ENCODE peak calls at places on chromosomes 6 and 20, in six cellular contexts. One of them, this sample, is unnamed.

GRCh38 chr20:62702886-62703852 is 5.5 kb upstream of the NTSR1 start:
- DNase-seq in PC-3: peak
- DNase-seq in MM.1S: no peak
- DNase-seq in astrocyte: peak
- DNase-seq in GM23338: no peak
- DNase-seq in PC-9: peak
- DNase-seq in this sample: peak

GRCh38 chr6:141359953-141360352 is 772.8 kb upstream of the GJE1 start:
- DNase-seq in MM.1S: no peak
- DNase-seq in astrocyte: peak
- DNase-seq in PC-3: no peak
- DNase-seq in PC-9: no peak
- DNase-seq in GM23338: no peak
- DNase-seq in this sample: no peak

GRCh38 chr20:50533061-50533460 is 22.9 kb downstream of the PTPN1 start:
- DNase-seq in astrocyte: no peak
- DNase-seq in GM23338: no peak
- DNase-seq in MM.1S: no peak
- DNase-seq in PC-3: peak
- DNase-seq in PC-9: no peak
- DNase-seq in this sample: no peak

GRCh38 chr6:13915566-13916229 is 9.1 kb upstream of the RNF182 start:
- DNase-seq in astrocyte: no peak
- DNase-seq in GM23338: peak
- DNase-seq in PC-9: no peak
- DNase-seq in MM.1S: no peak
- DNase-seq in PC-3: no peak
- DNase-seq in this sample: no peak

GRCh38 chr6:44712353-44713147 is 325.0 kb downstream of the CDC5L start:
- DNase-seq in PC-9: no peak
- DNase-seq in GM23338: no peak
- DNase-seq in PC-3: no peak
- DNase-seq in astrocyte: peak
- DNase-seq in MM.1S: no peak
- DNase-seq in this sample: no peak

GRCh38 chr6:139124887-139125672 is 9.8 kb upstream of the HECA start:
- DNase-seq in PC-3: peak
- DNase-seq in MM.1S: peak
- DNase-seq in GM23338: peak
- DNase-seq in astrocyte: peak
- DNase-seq in PC-9: no peak
- DNase-seq in this sample: peak

GRCh38 chr6:78243519-78243918 is 590.7 kb downstream of the MEI4 start:
- DNase-seq in astrocyte: peak
- DNase-seq in MM.1S: no peak
- DNase-seq in PC-3: peak
- DNase-seq in PC-9: no peak
- DNase-seq in GM23338: no peak
- DNase-seq in this sample: peak

GRCh38 chr6:131199568-131200272 is 64.5 kb downstream of the AKAP7 start:
- DNase-seq in PC-3: peak
- DNase-seq in PC-9: no peak
- DNase-seq in astrocyte: peak
- DNase-seq in GM23338: peak
- DNase-seq in MM.1S: peak
- DNase-seq in this sample: peak

GRCh38 chr6:36123270-36124139 is 6.8 kb upstream of the MAPK13 start:
- DNase-seq in PC-9: peak
- DNase-seq in GM23338: peak
- DNase-seq in MM.1S: peak
- DNase-seq in PC-3: peak
- DNase-seq in astrocyte: peak
- DNase-seq in this sample: peak

GRCh38 chr6:69098910-69099309 is 463.8 kb downstream of the ADGRB3 start:
- DNase-seq in PC-3: no peak
- DNase-seq in astrocyte: no peak
- DNase-seq in GM23338: peak
- DNase-seq in PC-9: no peak
- DNase-seq in MM.1S: no peak
- DNase-seq in this sample: no peak

GRCh38 chr6:46895930-46896329 is 25.8 kb downstream of the ADGRF5 start:
- DNase-seq in PC-9: no peak
- DNase-seq in MM.1S: no peak
- DNase-seq in astrocyte: no peak
- DNase-seq in GM23338: no peak
- DNase-seq in PC-3: no peak
- DNase-seq in this sample: no peak

GRCh38 chr20:51985753-51986152 is 183.4 kb upstream of the SALL4 start:
- DNase-seq in astrocyte: no peak
- DNase-seq in PC-3: no peak
- DNase-seq in MM.1S: no peak
- DNase-seq in PC-9: no peak
- DNase-seq in GM23338: no peak
- DNase-seq in this sample: no peak

GRCh38 chr6:157233686-157234085 is 89.6 kb downstream of the TMEM242 start:
- DNase-seq in PC-9: no peak
- DNase-seq in MM.1S: no peak
- DNase-seq in PC-3: no peak
- DNase-seq in GM23338: no peak
- DNase-seq in astrocyte: no peak
- DNase-seq in this sample: no peak

GRCh38 chr20:4810446-4811019 is 88.8 kb downstream of the PRND start:
- DNase-seq in MM.1S: no peak
- DNase-seq in PC-3: no peak
- DNase-seq in PC-9: no peak
- DNase-seq in GM23338: no peak
- DNase-seq in astrocyte: no peak
- DNase-seq in this sample: no peak

GRCh38 chr6:168440520-168441433 is at the start of gene SMOC2:
- DNase-seq in PC-9: no peak
- DNase-seq in PC-3: no peak
- DNase-seq in GM23338: peak
- DNase-seq in MM.1S: no peak
- DNase-seq in astrocyte: no peak
- DNase-seq in this sample: no peak

GRCh38 chr6:168437751-168438150 is 3.2 kb upstream of the SMOC2 start:
- DNase-seq in PC-9: no peak
- DNase-seq in astrocyte: no peak
- DNase-seq in MM.1S: no peak
- DNase-seq in PC-3: no peak
- DNase-seq in GM23338: no peak
- DNase-seq in this sample: no peak

GRCh38 chr6:168442646-168443045 is 1.7 kb downstream of the SMOC2 start:
- DNase-seq in PC-9: no peak
- DNase-seq in astrocyte: no peak
- DNase-seq in PC-3: no peak
- DNase-seq in GM23338: peak
- DNase-seq in MM.1S: no peak
- DNase-seq in this sample: no peak

GRCh38 chr6:168439791-168440491 is 1.0 kb upstream of the SMOC2 start:
- DNase-seq in astrocyte: no peak
- DNase-seq in MM.1S: no peak
- DNase-seq in PC-9: no peak
- DNase-seq in PC-3: no peak
- DNase-seq in GM23338: no peak
- DNase-seq in this sample: no peak

DNA sequence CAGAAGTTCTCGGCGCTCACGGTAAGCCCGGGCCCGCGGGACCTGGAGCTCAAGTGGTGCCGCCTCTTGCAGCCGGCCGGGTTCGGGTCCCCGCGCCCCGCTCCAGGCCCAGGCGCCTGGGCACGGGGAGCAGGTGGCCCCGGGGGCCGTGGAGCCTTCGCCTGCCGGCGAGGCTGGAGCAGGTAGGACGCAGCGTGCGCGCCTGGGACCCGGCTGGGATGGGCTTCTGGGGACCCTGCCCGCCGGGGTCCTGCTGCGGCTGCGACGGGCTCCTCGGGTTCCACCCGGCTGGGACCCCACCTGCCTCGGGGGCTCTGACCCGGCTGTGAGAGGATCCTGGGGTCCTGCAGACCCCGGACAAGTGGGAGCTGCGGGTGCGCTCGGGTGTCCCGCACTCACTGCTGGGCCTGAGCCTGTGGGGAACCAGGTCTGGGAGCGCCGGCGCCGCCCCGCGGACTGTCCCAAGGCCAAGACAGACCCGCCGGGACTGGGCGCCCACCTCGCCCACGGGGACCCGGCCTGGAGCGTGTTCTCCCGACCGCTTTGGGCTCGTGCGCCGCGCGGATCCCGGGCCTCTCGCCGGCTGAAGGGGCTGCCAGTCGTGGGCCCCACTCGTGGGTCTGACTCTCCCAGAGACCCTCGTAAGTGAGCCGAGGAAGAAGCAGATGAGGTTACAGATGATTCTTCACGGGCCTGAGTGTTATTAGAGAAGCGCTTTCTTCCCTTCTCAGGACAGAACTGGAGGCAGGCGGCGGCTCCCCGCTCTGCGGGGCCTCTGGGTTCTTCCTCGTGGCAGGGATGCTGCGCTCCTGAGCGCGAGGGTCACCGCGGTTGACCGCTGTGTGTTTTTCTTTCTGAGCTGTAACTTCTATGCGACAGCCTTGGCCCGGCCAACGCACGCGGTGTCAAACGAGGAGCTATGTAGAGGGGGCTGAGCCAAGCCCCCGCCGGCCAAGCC is 729 bp downstream of the SMOC2 start:
- DNase-seq in GM23338: peak
- DNase-seq in PC-3: no peak
- DNase-seq in PC-9: no peak
- DNase-seq in MM.1S: no peak
- DNase-seq in astrocyte: no peak
- DNase-seq in this sample: no peak
- TF ChIP-seq EZH2 in GM23338: peak
- TF ChIP-seq EZH2 in PC-3: no peak
- TF ChIP-seq EZH2 in PC-9: no peak
- TF ChIP-seq EZH2 in MM.1S: no peak
- TF ChIP-seq EZH2 in astrocyte: peak
- TF ChIP-seq EZH2 in this sample: no peak

GRCh38 chr20:56343861-56344381 is 14.9 kb upstream of the FAM210B start:
- DNase-seq in GM23338: peak
- DNase-seq in PC-9: no peak
- DNase-seq in PC-3: peak
- DNase-seq in MM.1S: peak
- DNase-seq in astrocyte: no peak
- DNase-seq in this sample: peak
- TF ChIP-seq EZH2 in GM23338: no peak
- TF ChIP-seq EZH2 in PC-9: no peak
- TF ChIP-seq EZH2 in PC-3: no peak
- TF ChIP-seq EZH2 in MM.1S: no peak
- TF ChIP-seq EZH2 in astrocyte: no peak
- TF ChIP-seq EZH2 in this sample: no peak

GRCh38 chr20:63829943-63830820 is 882 bp downstream of the ZBTB46 start:
- DNase-seq in PC-9: peak
- DNase-seq in PC-3: no peak
- DNase-seq in astrocyte: no peak
- DNase-seq in MM.1S: no peak
- DNase-seq in GM23338: peak
- DNase-seq in this sample: peak
- TF ChIP-seq EZH2 in PC-9: no peak
- TF ChIP-seq EZH2 in PC-3: no peak
- TF ChIP-seq EZH2 in astrocyte: peak
- TF ChIP-seq EZH2 in MM.1S: no peak
- TF ChIP-seq EZH2 in GM23338: peak
- TF ChIP-seq EZH2 in this sample: no peak

GRCh38 chr6:32109114-32109764 is at the start of gene TNXB:
- DNase-seq in MM.1S: no peak
- DNase-seq in GM23338: no peak
- DNase-seq in PC-3: no peak
- DNase-seq in PC-9: no peak
- DNase-seq in astrocyte: no peak
- DNase-seq in this sample: no peak
- TF ChIP-seq EZH2 in MM.1S: no peak
- TF ChIP-seq EZH2 in GM23338: no peak
- TF ChIP-seq EZH2 in PC-3: no peak
- TF ChIP-seq EZH2 in PC-9: no peak
- TF ChIP-seq EZH2 in astrocyte: no peak
- TF ChIP-seq EZH2 in this sample: no peak

GRCh38 chr6:166768761-166769160 is 141.7 kb upstream of the RPS6KA2 start:
- DNase-seq in MM.1S: no peak
- DNase-seq in PC-3: no peak
- DNase-seq in GM23338: no peak
- DNase-seq in astrocyte: no peak
- DNase-seq in PC-9: no peak
- DNase-seq in this sample: no peak

GRCh38 chr6:166764473-166765233 is 137.6 kb upstream of the RPS6KA2 start:
- DNase-seq in MM.1S: no peak
- DNase-seq in astrocyte: no peak
- DNase-seq in PC-3: no peak
- DNase-seq in PC-9: no peak
- DNase-seq in GM23338: no peak
- DNase-seq in this sample: no peak

GRCh38 chr6:166767191-166767590 is 140.1 kb upstream of the RPS6KA2 start:
- DNase-seq in astrocyte: no peak
- DNase-seq in PC-9: no peak
- DNase-seq in PC-3: no peak
- DNase-seq in MM.1S: no peak
- DNase-seq in GM23338: no peak
- DNase-seq in this sample: no peak

GRCh38 chr6:166765234-166765541 is 138.1 kb upstream of the RPS6KA2 start:
- DNase-seq in PC-9: no peak
- DNase-seq in MM.1S: no peak
- DNase-seq in astrocyte: no peak
- DNase-seq in PC-3: no peak
- DNase-seq in GM23338: no peak
- DNase-seq in this sample: no peak

GRCh38 chr6:166766769-166767168 is 139.7 kb upstream of the RPS6KA2 start:
- DNase-seq in MM.1S: no peak
- DNase-seq in GM23338: no peak
- DNase-seq in PC-3: no peak
- DNase-seq in astrocyte: no peak
- DNase-seq in PC-9: no peak
- DNase-seq in this sample: no peak
- TF ChIP-seq EZH2 in MM.1S: no peak
- TF ChIP-seq EZH2 in GM23338: no peak
- TF ChIP-seq EZH2 in PC-3: no peak
- TF ChIP-seq EZH2 in astrocyte: no peak
- TF ChIP-seq EZH2 in PC-9: no peak
- TF ChIP-seq EZH2 in this sample: no peak

GRCh38 chr6:100464910-100465700 is at the start of gene SIM1:
- DNase-seq in MM.1S: no peak
- DNase-seq in PC-9: no peak
- DNase-seq in PC-3: no peak
- DNase-seq in astrocyte: peak
- DNase-seq in GM23338: peak
- DNase-seq in this sample: peak
- TF ChIP-seq EZH2 in MM.1S: no peak
- TF ChIP-seq EZH2 in PC-9: no peak
- TF ChIP-seq EZH2 in PC-3: no peak
- TF ChIP-seq EZH2 in astrocyte: peak
- TF ChIP-seq EZH2 in GM23338: peak
- TF ChIP-seq EZH2 in this sample: peak